ENCODE peak calls at places on chromosomes 16 and 17, in six cellular contexts. H, O, N, X, P and U are unnamed samples.
A peak's percentile ranks its signal among the peaks of the same experiment; 100 is the strongest.

GRCh38 chr17:78120971-78121800 is 7.4 kb downstream of the TMC6 start:
- DNase-seq in H (no peak), O (no peak), N (peak; percentile 59), X (no peak), P (peak; percentile 60), U (peak; percentile 79)

GRCh38 chr17:7932483-7932891 is 481 bp downstream of the CNTROB start:
- DNase-seq in H (peak; percentile 32), O (no peak), N (no peak), X (peak; percentile 66), P (peak; percentile 55), U (peak; percentile 43)

GRCh38 chr17:10875411-10875810 is 37.5 kb upstream of the PIRT start:
- DNase-seq in H (no peak), O (no peak), N (no peak), X (no peak), P (peak; percentile 10), U (peak; percentile 30)

GRCh38 chr16:89431158-89431584 is 59.2 kb downstream of the ANKRD11 start:
- DNase-seq in H (no peak), O (no peak), N (no peak), X (no peak), P (no peak), U (no peak)

GRCh38 chr16:84084570-84085270 is 32.0 kb downstream of the MBTPS1 start:
- DNase-seq in H (peak; percentile 44), O (peak; percentile 73), N (peak; percentile 69), X (no peak), P (peak; percentile 88), U (peak; percentile 87)

GRCh38 chr17:66438101-66438500 is 135.7 kb downstream of the PRKCA start:
- DNase-seq in H (no peak), O (no peak), N (no peak), X (no peak), P (no peak), U (no peak)

GRCh38 chr16:64712027-64712426 is 409.8 kb downstream of the CDH11 start:
- DNase-seq in H (no peak), O (no peak), N (no peak), X (no peak), P (no peak), U (no peak)

GRCh38 chr17:28725166-28725659 is 820 bp downstream of the TLCD1 start:
- DNase-seq in H (no peak), O (no peak), N (no peak), X (no peak), P (peak; percentile 78), U (peak; percentile 56)

GRCh38 chr16:66154801-66155200 is 211.7 kb upstream of the CDH5 start:
- DNase-seq in H (no peak), O (no peak), N (no peak), X (peak; percentile 20), P (no peak), U (no peak)

GRCh38 chr17:58219789-58220183 is 731 bp upstream of the MKS1 start:
- DNase-seq in H (peak; percentile 25), O (no peak), N (no peak), X (no peak), P (no peak), U (no peak)

GRCh38 chr16:56191807-56192643 is 736 bp downstream of the GNAO1 start:
- DNase-seq in H (no peak), O (no peak), N (no peak), X (no peak), P (no peak), U (peak; percentile 33)

GRCh38 chr16:24906199-24906808 is 60.5 kb downstream of the SLC5A11 start:
- DNase-seq in H (no peak), O (no peak), N (no peak), X (no peak), P (no peak), U (no peak)

GRCh38 chr17:47946929-47947397 is 5.6 kb downstream of the PNPO start:
- DNase-seq in H (peak; percentile 96), O (peak; percentile 81), N (peak; percentile 49), X (peak; percentile 81), P (peak; percentile 89), U (peak; percentile 94)

GRCh38 chr17:82349287-82349701 is 9.8 kb upstream of the TEX19 start:
- DNase-seq in H (no peak), O (no peak), N (no peak), X (no peak), P (no peak), U (no peak)

GRCh38 chr16:14111713-14112538 is 40.8 kb downstream of the MRTFB start:
- DNase-seq in H (peak; percentile 57), O (no peak), N (no peak), X (no peak), P (no peak), U (no peak)

GRCh38 chr17:15510361-15510760 is 42.9 kb upstream of the CDRT4 start:
- DNase-seq in H (peak; percentile 50), O (no peak), N (no peak), X (no peak), P (no peak), U (no peak)

GRCh38 chr16:19926449-19927390 is 42.1 kb upstream of the GPRC5B start:
- DNase-seq in H (peak; percentile 8), O (no peak), N (no peak), X (no peak), P (no peak), U (no peak)

GRCh38 chr16:19578378-19578851 is 22.9 kb downstream of the VPS35L start:
- DNase-seq in H (no peak), O (no peak), N (no peak), X (no peak), P (no peak), U (no peak)

GRCh38 chr17:59914274-59914854 is 21.4 kb downstream of the RPS6KB1 start:
- DNase-seq in H (peak; percentile 24), O (no peak), N (peak; percentile 21), X (no peak), P (peak; percentile 53), U (no peak)

GRCh38 chr16:29182501-29182900 is 197.6 kb downstream of the LAT start:
- DNase-seq in H (no peak), O (peak; percentile 65), N (no peak), X (peak; percentile 65), P (no peak), U (no peak)

GRCh38 chr17:48728232-48729231 is at the start of gene HOXB13:
- DNase-seq in H (no peak), O (no peak), N (no peak), X (no peak), P (no peak), U (peak; percentile 67)

GRCh38 chr16:78684655-78685400 is 585.4 kb downstream of the WWOX start:
- DNase-seq in H (no peak), O (no peak), N (no peak), X (peak; percentile 67), P (no peak), U (no peak)

GRCh38 chr17:57899391-57899790 is 49.5 kb upstream of the MRPS23 start:
- DNase-seq in H (no peak), O (no peak), N (no peak), X (peak; percentile 79), P (no peak), U (no peak)

GRCh38 chr17:52660692-52661091 is 502.2 kb upstream of the CA10 start:
- DNase-seq in H (no peak), O (no peak), N (no peak), X (no peak), P (no peak), U (no peak)

GRCh38 chr17:76384987-76385891 is 830 bp downstream of the SPHK1 start:
- DNase-seq in H (peak; percentile 84), O (peak; percentile 74), N (no peak), X (peak; percentile 79), P (no peak), U (peak; percentile 60)

GRCh38 chr17:76382803-76383644 is 1.4 kb upstream of the SPHK1 start:
- DNase-seq in H (peak; percentile 83), O (peak; percentile 82), N (peak; percentile 73), X (no peak), P (peak; percentile 81), U (peak; percentile 86)

GRCh38 chr17:76382305-76382802 is 2.1 kb upstream of the SPHK1 start:
- DNase-seq in H (peak; percentile 66), O (no peak), N (no peak), X (no peak), P (no peak), U (peak; percentile 64)

GRCh38 chr17:76384222-76384986 is at the start of gene SPHK1:
- DNase-seq in H (peak; percentile 88), O (peak; percentile 88), N (peak; percentile 85), X (peak; percentile 81), P (peak; percentile 89), U (peak; percentile 77)

GRCh38 chr17:76383645-76384221 is 676 bp upstream of the SPHK1 start:
- DNase-seq in H (no peak), O (peak; percentile 78), N (peak; percentile 71), X (no peak), P (peak; percentile 70), U (peak; percentile 82)
- TF ChIP-seq CTCF in H (no peak), O (peak; percentile 36), N (peak; percentile 27), X (no peak), P (peak; percentile 21), U (peak; percentile 58)

GRCh38 chr17:54620380-54620978 is 280.2 kb upstream of the TOM1L1 start:
- DNase-seq in H (no peak), O (no peak), N (no peak), X (no peak), P (no peak), U (no peak)

GRCh38 chr17:54626146-54626703 is 274.4 kb upstream of the TOM1L1 start:
- DNase-seq in H (no peak), O (no peak), N (no peak), X (no peak), P (no peak), U (no peak)
- TF ChIP-seq CTCF in H (no peak), O (no peak), N (no peak), X (no peak), P (no peak), U (no peak)

DNA sequence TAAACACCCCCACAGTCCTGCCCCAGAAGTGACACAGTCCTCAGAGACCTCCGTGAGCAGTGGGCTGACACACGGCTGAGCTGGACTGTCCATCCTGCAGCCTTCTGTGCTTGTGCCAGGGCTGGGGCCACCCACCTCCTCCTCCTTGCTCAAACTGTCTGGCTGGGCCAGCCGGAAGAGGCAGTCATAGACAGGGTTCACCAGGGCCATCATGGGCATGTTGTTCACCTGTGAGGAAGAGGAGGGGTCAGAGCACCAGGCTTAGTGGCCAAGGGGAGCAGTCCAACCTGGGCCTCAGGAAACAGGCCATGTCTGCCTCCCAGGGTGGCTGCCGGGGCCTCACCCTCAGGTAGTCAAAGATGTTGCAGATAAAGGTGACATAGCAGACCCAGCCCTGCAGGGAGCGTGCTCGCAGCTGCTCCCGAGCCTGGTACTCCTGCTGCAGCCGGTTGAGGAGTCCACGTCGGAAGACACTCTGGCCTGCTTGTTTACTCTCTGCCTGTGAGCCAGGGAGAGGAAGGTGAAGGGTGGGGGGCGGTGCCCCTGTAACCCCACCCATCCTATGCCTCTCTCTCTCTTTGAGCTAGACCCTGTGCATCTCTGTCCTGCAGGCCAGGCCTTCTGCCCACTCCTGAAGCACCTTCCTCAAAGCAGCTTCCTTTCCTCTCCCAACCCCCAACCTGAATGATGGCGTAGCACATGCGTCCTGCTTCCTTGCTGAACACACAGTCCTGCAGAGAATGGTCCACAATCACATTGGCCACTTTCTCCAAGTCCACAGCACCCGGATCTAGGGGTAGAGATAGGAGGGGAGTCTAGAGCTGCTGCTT is 3.4 kb downstream of the MIF4GD start:
- DNase-seq in H (no peak), O (no peak), N (no peak), X (no peak), P (peak; percentile 49), U (no peak)
- TF ChIP-seq CTCF in H (no peak), O (no peak), N (no peak), X (no peak), P (peak; percentile 23), U (no peak)

DNA sequence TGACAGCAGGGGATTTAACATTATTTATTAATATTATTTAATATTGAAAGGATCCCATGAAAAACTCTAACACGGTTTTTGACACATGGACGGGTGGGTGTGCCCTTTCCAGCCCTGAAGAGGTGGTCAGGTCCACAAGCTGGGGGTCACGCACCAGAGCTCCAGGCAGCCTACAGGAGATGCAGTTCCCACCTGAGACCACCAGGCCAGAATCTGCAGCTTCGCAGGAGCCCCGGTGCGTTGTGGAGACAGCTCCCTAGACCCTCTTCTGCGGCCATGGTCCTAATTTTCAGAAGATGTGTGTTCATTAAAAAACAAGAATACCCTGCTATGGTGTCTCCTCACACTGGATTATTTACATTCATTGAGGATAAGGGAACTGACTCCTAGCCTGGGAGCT is 331.1 kb downstream of the C16orf95 start:
- DNase-seq in H (no peak), O (no peak), N (no peak), X (no peak), P (no peak), U (no peak)
- TF ChIP-seq CTCF in H (no peak), O (no peak), N (no peak), X (no peak), P (no peak), U (no peak)